ENCODE peak calls at places on chromosomes 1 and 21, in six cellular contexts. Q, Z, B, K, S and H are unnamed samples.

GRCh38 chr21:43859747-43860214 is 5.2 kb upstream of the AGPAT3 start:
- DNase-seq in Q (no peak), Z (no peak), B (no peak), K (no peak), S (no peak), H (no peak)

GRCh38 chr1:173392895-173393654 is 84.1 kb upstream of the PRDX6 start:
- DNase-seq in Q (peak), Z (peak), B (peak), K (peak), S (no peak), H (no peak)

GRCh38 chr1:155938220-155938627 is 3.2 kb upstream of the RXFP4 start:
- DNase-seq in Q (no peak), Z (peak), B (peak), K (peak), S (peak), H (peak)

GRCh38 chr1:12617901-12618660 is at the start of gene DHRS3:
- DNase-seq in Q (no peak), Z (peak), B (peak), K (peak), S (peak), H (peak)

GRCh38 chr1:112700290-112701226 is 6.4 kb downstream of the RHOC start:
- DNase-seq in Q (peak), Z (peak), B (peak), K (peak), S (no peak), H (peak)

GRCh38 chr21:29805110-29805509 is 134.7 kb downstream of the GRIK1 start:
- DNase-seq in Q (no peak), Z (no peak), B (no peak), K (no peak), S (no peak), H (no peak)

GRCh38 chr1:20507248-20507563 is 745 bp downstream of the MUL1 start:
- DNase-seq in Q (no peak), Z (no peak), B (no peak), K (no peak), S (no peak), H (no peak)

GRCh38 chr1:215971793-215972441 is 404.8 kb downstream of the KCTD3 start:
- DNase-seq in Q (no peak), Z (no peak), B (no peak), K (no peak), S (peak), H (peak)

GRCh38 chr1:197633447-197634039 is 141.7 kb downstream of the DENND1B start:
- DNase-seq in Q (no peak), Z (no peak), B (no peak), K (no peak), S (no peak), H (no peak)

GRCh38 chr1:85587846-85588245 is 7.3 kb downstream of the CCN1 start:
- DNase-seq in Q (no peak), Z (no peak), B (no peak), K (no peak), S (no peak), H (peak)

GRCh38 chr21:36535618-36536241 is 55.8 kb upstream of the CLDN14 start:
- DNase-seq in Q (no peak), Z (no peak), B (no peak), K (peak), S (no peak), H (no peak)
- H3K4me3 ChIP-seq in Q (no peak), Z (no peak), B (no peak), K (no peak), S (no peak), H (no peak)

DNA sequence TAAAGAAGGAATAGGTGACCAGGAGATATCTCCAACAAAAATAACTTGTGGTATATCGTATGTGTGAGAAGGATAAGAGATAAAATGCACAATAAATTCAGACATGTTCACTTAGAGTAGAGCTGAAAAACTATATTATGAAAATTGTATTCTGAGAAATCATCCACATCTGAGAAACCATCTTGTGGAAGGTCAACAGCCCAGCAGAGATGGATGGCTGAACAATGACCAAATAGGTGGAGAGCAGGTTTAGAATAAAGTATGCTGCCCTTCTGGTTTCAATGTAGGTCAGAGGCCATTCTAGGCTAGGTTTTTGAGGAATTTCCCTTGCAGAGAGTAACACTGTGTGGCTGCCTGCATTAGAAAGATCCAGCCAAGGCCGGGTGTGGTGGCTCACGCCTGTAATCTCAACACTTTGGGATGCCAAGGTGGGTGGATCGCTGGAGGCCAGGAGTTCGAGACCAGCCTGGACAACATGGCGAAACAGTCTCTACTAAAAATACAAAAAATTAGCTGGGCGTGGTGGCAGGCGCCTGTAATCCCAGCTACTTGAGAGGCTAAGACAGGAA is 8.8 kb upstream of the UAP1 start:
- DNase-seq in Q (no peak), Z (no peak), B (no peak), K (no peak), S (no peak), H (no peak)
- TF ChIP-seq CTCF in Q (no peak), Z (no peak), B (no peak), K (no peak), S (no peak), H (no peak)

GRCh38 chr1:233905416-233906051 is 1.1 kb downstream of the SLC35F3 start:
- DNase-seq in Q (no peak), Z (no peak), B (no peak), K (no peak), S (peak), H (no peak)
- H3K4me3 ChIP-seq in Q (no peak), Z (peak), B (peak), K (peak), S (peak), H (peak)

GRCh38 chr1:40648928-40649591 is 16.4 kb downstream of the RIMS3 start:
- DNase-seq in Q (no peak), Z (no peak), B (no peak), K (no peak), S (no peak), H (no peak)

GRCh38 chr1:40652452-40652851 is 13.0 kb downstream of the RIMS3 start:
- DNase-seq in Q (no peak), Z (no peak), B (no peak), K (no peak), S (no peak), H (no peak)

GRCh38 chr1:40651138-40651857 is 14.2 kb downstream of the RIMS3 start:
- DNase-seq in Q (no peak), Z (no peak), B (no peak), K (no peak), S (no peak), H (peak)

GRCh38 chr1:40649592-40649930 is 15.9 kb downstream of the RIMS3 start:
- DNase-seq in Q (no peak), Z (no peak), B (no peak), K (no peak), S (no peak), H (no peak)

DNA sequence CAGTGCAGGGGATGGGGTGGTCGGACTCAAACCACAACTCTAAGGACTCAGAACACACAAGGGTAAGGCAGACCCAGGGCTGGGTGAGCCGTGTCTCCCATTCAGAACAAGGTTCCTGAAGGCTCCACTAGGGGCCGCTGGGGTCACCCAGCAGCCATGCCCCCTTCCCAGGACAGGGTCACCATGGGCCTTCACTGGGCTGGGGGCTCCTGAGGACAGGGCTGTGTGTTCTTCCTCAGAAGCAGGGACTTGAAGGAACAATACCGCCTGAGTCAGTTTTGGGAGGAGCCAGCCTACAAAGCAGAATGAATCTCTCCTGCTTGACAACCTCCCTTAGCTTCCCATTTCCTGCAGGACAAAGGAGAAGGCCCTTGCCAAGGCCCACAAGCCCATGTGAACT is 15.4 kb downstream of the RIMS3 start:
- DNase-seq in Q (no peak), Z (no peak), B (no peak), K (no peak), S (peak), H (peak)
- TF ChIP-seq CTCF in Q (peak), Z (peak), B (no peak), K (no peak), S (peak), H (peak)